ENCODE peak calls at places on chromosomes 4 and X, in seven cellular contexts. Y is uterus, P is right lobe of liver, C is left ventricle myocardium inferior, O is mesenchymal stem cell, S is GM23248, D is colonic mucosa. J is an unnamed sample.

GRCh38 chr4:2177443-2178093 is 64.4 kb downstream of the HAUS3 start:
- DNase-seq in O (no peak), D (no peak), C (no peak), S (peak; percentile 2), Y (no peak), P (no peak), J (no peak)

GRCh38 chrX:42664706-42665105 is 113.3 kb downstream of the PPP1R2C start:
- DNase-seq in S (no peak), D (no peak), Y (no peak), O (no peak), P (no peak), C (no peak), J (no peak)

GRCh38 chrX:44675364-44676024 is 132.8 kb upstream of the FUNDC1 start:
- DNase-seq in D (no peak), S (peak; percentile 91), O (peak; percentile 9), C (peak; percentile 41), Y (peak; percentile 60), P (no peak), J (peak; percentile 45)

GRCh38 chr4:149914521-149915115 is 99.0 kb upstream of the IQCM start:
- DNase-seq in D (peak; percentile 76), C (no peak), Y (no peak), O (peak; percentile 71), P (no peak), S (peak; percentile 73), J (peak; percentile 77)

GRCh38 chrX:13283512-13283911 is 36.3 kb downstream of the ATXN3L start:
- DNase-seq in Y (no peak), C (no peak), D (no peak), P (no peak), O (no peak), S (peak; percentile 4), J (no peak)

GRCh38 chr4:128757712-128758111 is 51.8 kb upstream of the JADE1 start:
- DNase-seq in C (peak; percentile 58), Y (no peak), D (no peak), S (no peak), O (peak; percentile 5), P (no peak), J (no peak)

GRCh38 chrX:71627588-71628404 is 9.5 kb upstream of the CXCR3 start:
- DNase-seq in Y (no peak), S (no peak), D (no peak), O (no peak), C (no peak), P (no peak), J (no peak)

GRCh38 chr4:168480991-168481588 is 798 bp upstream of the DDX60L start:
- DNase-seq in P (no peak), C (no peak), O (peak; percentile 83), D (peak; percentile 45), Y (no peak), S (peak; percentile 86), J (peak; percentile 37)

GRCh38 chr4:40840255-40840984 is 90.7 kb downstream of the NSUN7 start:
- DNase-seq in Y (no peak), D (no peak), S (no peak), C (no peak), P (no peak), O (no peak), J (no peak)

GRCh38 chr4:143282170-143282760 is 54.4 kb upstream of the GAB1 start:
- DNase-seq in C (peak; percentile 38), P (no peak), O (peak; percentile 22), D (no peak), S (no peak), Y (no peak), J (no peak)

GRCh38 chr4:7422098-7422897 is 12.4 kb downstream of the PSAPL1 start:
- DNase-seq in Y (peak; percentile 5), O (no peak), S (no peak), C (peak; percentile 8), D (no peak), P (peak; percentile 16), J (no peak)

GRCh38 chr4:52912608-52913007 is 50.5 kb downstream of the RASL11B start:
- DNase-seq in P (no peak), S (peak; percentile 61), O (peak; percentile 54), Y (no peak), C (no peak), D (no peak), J (peak; percentile 37)

GRCh38 chr4:53963786-53964185 is 100.6 kb downstream of the CHIC2 start:
- DNase-seq in D (no peak), P (no peak), C (no peak), Y (no peak), O (no peak), S (peak; percentile 32), J (no peak)

GRCh38 chr4:52883707-52884669 is 21.9 kb downstream of the RASL11B start:
- DNase-seq in O (no peak), Y (no peak), P (no peak), S (no peak), D (no peak), C (no peak), J (no peak)

GRCh38 chr4:170089743-170090666 is at the start of gene AADAT:
- DNase-seq in D (peak; percentile 76), P (peak; percentile 92), Y (peak; percentile 81), C (peak; percentile 79), O (peak; percentile 84), S (peak; percentile 89), J (peak; percentile 51)

GRCh38 chr4:29243054-29243453 is 1477.1 kb upstream of the PCDH7 start:
- DNase-seq in C (no peak), S (no peak), O (no peak), Y (no peak), P (no peak), D (no peak), J (no peak)

GRCh38 chrX:103356023-103356798 is at the start of gene TCEAL9:
- DNase-seq in Y (peak; percentile 67), O (peak; percentile 84), C (peak; percentile 42), P (peak; percentile 49), D (peak; percentile 64), S (peak; percentile 84), J (peak; percentile 65)

GRCh38 chrX:153387345-153387744 is 13.8 kb downstream of the PNMA6E start:
- DNase-seq in P (no peak), C (no peak), Y (no peak), O (no peak), D (no peak), S (no peak), J (no peak)

GRCh38 chrX:45154033-45154360 is 46.7 kb downstream of the DIPK2B start:
- DNase-seq in P (no peak), O (no peak), S (no peak), C (no peak), D (no peak), Y (no peak), J (no peak)

GRCh38 chr4:80240976-80241375 is 25.5 kb upstream of the FGF5 start:
- DNase-seq in S (peak; percentile 38), O (no peak), P (no peak), D (no peak), C (no peak), Y (no peak), J (no peak)

GRCh38 chr4:94759767-94760211 is 2.0 kb downstream of the BMPR1B start:
- DNase-seq in C (no peak), Y (no peak), S (no peak), O (no peak), P (no peak), D (no peak), J (no peak)

GRCh38 chr4:102665527-102665926 is 95.2 kb downstream of the MANBA start:
- DNase-seq in O (no peak), P (no peak), D (no peak), S (peak; percentile 6), Y (no peak), C (no peak), J (no peak)

GRCh38 chr4:6446538-6447451 is 25.6 kb downstream of the PPP2R2C start:
- DNase-seq in O (no peak), D (no peak), S (no peak), C (peak; percentile 49), P (no peak), Y (peak; percentile 56), J (no peak)

GRCh38 chr4:73620115-73620792 is at the start of gene RASSF6:
- DNase-seq in C (no peak), Y (no peak), O (no peak), D (peak; percentile 90), S (no peak), P (peak; percentile 74), J (no peak)

GRCh38 chrX:40864972-40865371 is 129.6 kb upstream of the MED14 start:
- DNase-seq in C (no peak), P (no peak), O (no peak), S (peak; percentile 79), Y (no peak), D (no peak), J (peak; percentile 62)

GRCh38 chr4:6416518-6417286 is 55.7 kb downstream of the PPP2R2C start:
- DNase-seq in Y (no peak), O (no peak), C (no peak), S (no peak), D (no peak), P (no peak), J (no peak)

GRCh38 chr4:185576918-185577591 is 41.7 kb upstream of the PDLIM3 start:
- DNase-seq in Y (no peak), C (no peak), S (no peak), D (no peak), P (no peak), O (peak; percentile 81), J (no peak)
- H3K4me3 ChIP-seq in Y (no peak overlapping the region), C (no peak overlapping the region), S (no peak overlapping the region), D (no peak overlapping the region), P (no peak overlapping the region), O (no peak overlapping the region), J (no peak overlapping the region)

GRCh38 chrX:15843960-15844359 is 10.7 kb downstream of the AP1S2 start:
- DNase-seq in S (no peak), O (no peak), C (no peak), Y (no peak), D (no peak), P (no peak), J (no peak)
- H3K27me3 ChIP-seq in S (no peaks in the 10 kb centered on the region), O (no peaks in the 10 kb centered on the region), C (no peaks in the 10 kb centered on the region), Y (no peaks in the 10 kb centered on the region), D (no peaks in the 10 kb centered on the region), P (no peaks in the 10 kb centered on the region), J (no peaks in the 10 kb centered on the region)

GRCh38 chrX:68840256-68840655 is 11.4 kb downstream of the EFNB1 start:
- DNase-seq in S (no peak), C (no peak), Y (no peak), O (no peak), P (no peak), D (no peak), J (no peak)

GRCh38 chrX:68841251-68842049 is 12.6 kb downstream of the EFNB1 start:
- DNase-seq in P (peak; percentile 73), D (peak; percentile 88), C (peak; percentile 24), O (no peak), Y (no peak), S (no peak), J (no peak)

GRCh38 chrX:68843992-68844391 is 15.2 kb downstream of the EFNB1 start:
- DNase-seq in Y (no peak), D (peak; percentile 43), P (no peak), C (no peak), O (no peak), S (no peak), J (no peak)

GRCh38 chrX:68842351-68842750 is 13.5 kb downstream of the EFNB1 start:
- DNase-seq in Y (no peak), S (no peak), P (no peak), O (no peak), D (peak; percentile 77), C (no peak), J (no peak)

GRCh38 chrX:68842781-68843581 is 14.2 kb downstream of the EFNB1 start:
- DNase-seq in P (no peak), S (no peak), D (peak; percentile 64), Y (no peak), C (peak; percentile 20), O (no peak), J (no peak)
- H3K36me3 ChIP-seq in P (no peaks in the 10 kb centered on the region), S (no peaks in the 10 kb centered on the region), D (no peaks in the 10 kb centered on the region), Y (no peaks in the 10 kb centered on the region), C (peaks cover 21% of the 10 kb centered on the region), O (peaks cover 46% of the 10 kb centered on the region), J (no peaks in the 10 kb centered on the region)

GRCh38 chr4:188444500-188444899 is 305.3 kb downstream of the TRIML1 start:
- DNase-seq in P (no peak), C (no peak), O (peak; percentile 19), Y (no peak), S (no peak), D (no peak), J (no peak)
- H3K4me3 ChIP-seq in P (no peak overlapping the region), C (no peak overlapping the region), O (no peak overlapping the region), Y (no peak overlapping the region), S (no peak overlapping the region), D (no peak overlapping the region), J (no peak overlapping the region)

J was measured in brain microvascular endothelial cell.